ENCODE peak calls at places on chromosomes 4 and X, in seven cellular contexts. One of them, this sample, is unnamed.

GRCh38 chr4:151921811-151922210 is 161.0 kb upstream of the GATB start:
- DNase-seq in hepatic stellate cell: no peak
- DNase-seq in naive B cell: no peak
- DNase-seq in fibroblast of mammary gland: peak
- DNase-seq in NCI-H1694: no peak
- DNase-seq in CD4-positive, CD25-positive, alpha-beta regulatory T cell: no peak
- DNase-seq in stimulated activated CD4-positive, alpha-beta T cell treated with anti-CD3 and anti-CD28 coated beads, Interleukin-2, amount 100 ng/mL, for 48 hours: no peak
- DNase-seq in this sample: no peak

GRCh38 chrX:132984058-132984650 is 25.7 kb upstream of the HS6ST2 start:
- DNase-seq in hepatic stellate cell: no peak
- DNase-seq in naive B cell: no peak
- DNase-seq in fibroblast of mammary gland: no peak
- DNase-seq in NCI-H1694: no peak
- DNase-seq in CD4-positive, CD25-positive, alpha-beta regulatory T cell: no peak
- DNase-seq in stimulated activated CD4-positive, alpha-beta T cell treated with anti-CD3 and anti-CD28 coated beads, Interleukin-2, amount 100 ng/mL, for 48 hours: no peak
- DNase-seq in this sample: no peak

GRCh38 chrX:77622233-77622632 is 163.8 kb downstream of the ATRX start:
- DNase-seq in hepatic stellate cell: no peak
- DNase-seq in naive B cell: no peak
- DNase-seq in fibroblast of mammary gland: peak
- DNase-seq in NCI-H1694: no peak
- DNase-seq in CD4-positive, CD25-positive, alpha-beta regulatory T cell: no peak
- DNase-seq in stimulated activated CD4-positive, alpha-beta T cell treated with anti-CD3 and anti-CD28 coated beads, Interleukin-2, amount 100 ng/mL, for 48 hours: no peak
- DNase-seq in this sample: no peak

GRCh38 chr4:5198586-5198985 is 147.3 kb downstream of the STK32B start:
- DNase-seq in hepatic stellate cell: no peak
- DNase-seq in naive B cell: no peak
- DNase-seq in fibroblast of mammary gland: no peak
- DNase-seq in NCI-H1694: no peak
- DNase-seq in CD4-positive, CD25-positive, alpha-beta regulatory T cell: no peak
- DNase-seq in stimulated activated CD4-positive, alpha-beta T cell treated with anti-CD3 and anti-CD28 coated beads, Interleukin-2, amount 100 ng/mL, for 48 hours: no peak
- DNase-seq in this sample: no peak

GRCh38 chrX:153625271-153626024 is 21.6 kb upstream of the DUSP9 start:
- DNase-seq in hepatic stellate cell: no peak
- DNase-seq in naive B cell: no peak
- DNase-seq in fibroblast of mammary gland: no peak
- DNase-seq in NCI-H1694: no peak
- DNase-seq in CD4-positive, CD25-positive, alpha-beta regulatory T cell: no peak
- DNase-seq in stimulated activated CD4-positive, alpha-beta T cell treated with anti-CD3 and anti-CD28 coated beads, Interleukin-2, amount 100 ng/mL, for 48 hours: no peak
- DNase-seq in this sample: no peak

GRCh38 chr4:102438396-102438795 is 62.8 kb upstream of the NFKB1 start:
- DNase-seq in hepatic stellate cell: no peak
- DNase-seq in naive B cell: no peak
- DNase-seq in fibroblast of mammary gland: peak
- DNase-seq in NCI-H1694: no peak
- DNase-seq in CD4-positive, CD25-positive, alpha-beta regulatory T cell: no peak
- DNase-seq in stimulated activated CD4-positive, alpha-beta T cell treated with anti-CD3 and anti-CD28 coated beads, Interleukin-2, amount 100 ng/mL, for 48 hours: no peak
- DNase-seq in this sample: no peak

GRCh38 chr4:111398906-111399330 is 746.3 kb upstream of the FAM241A start:
- DNase-seq in hepatic stellate cell: no peak
- DNase-seq in naive B cell: no peak
- DNase-seq in fibroblast of mammary gland: peak
- DNase-seq in NCI-H1694: peak
- DNase-seq in CD4-positive, CD25-positive, alpha-beta regulatory T cell: no peak
- DNase-seq in stimulated activated CD4-positive, alpha-beta T cell treated with anti-CD3 and anti-CD28 coated beads, Interleukin-2, amount 100 ng/mL, for 48 hours: no peak
- DNase-seq in this sample: no peak

GRCh38 chr4:8525383-8526120 is 54.6 kb upstream of the GPR78 start:
- DNase-seq in hepatic stellate cell: peak
- DNase-seq in naive B cell: no peak
- DNase-seq in fibroblast of mammary gland: no peak
- DNase-seq in NCI-H1694: no peak
- DNase-seq in CD4-positive, CD25-positive, alpha-beta regulatory T cell: no peak
- DNase-seq in stimulated activated CD4-positive, alpha-beta T cell treated with anti-CD3 and anti-CD28 coated beads, Interleukin-2, amount 100 ng/mL, for 48 hours: no peak
- DNase-seq in this sample: no peak

GRCh38 chr4:73127839-73128448 is 58.4 kb upstream of the COX18 start:
- DNase-seq in hepatic stellate cell: peak
- DNase-seq in naive B cell: no peak
- DNase-seq in fibroblast of mammary gland: peak
- DNase-seq in NCI-H1694: no peak
- DNase-seq in CD4-positive, CD25-positive, alpha-beta regulatory T cell: peak
- DNase-seq in stimulated activated CD4-positive, alpha-beta T cell treated with anti-CD3 and anti-CD28 coated beads, Interleukin-2, amount 100 ng/mL, for 48 hours: no peak
- DNase-seq in this sample: no peak

GRCh38 chrX:23552289-23552688 is 115.0 kb upstream of the PRDX4 start:
- DNase-seq in hepatic stellate cell: no peak
- DNase-seq in naive B cell: no peak
- DNase-seq in fibroblast of mammary gland: no peak
- DNase-seq in NCI-H1694: no peak
- DNase-seq in CD4-positive, CD25-positive, alpha-beta regulatory T cell: no peak
- DNase-seq in stimulated activated CD4-positive, alpha-beta T cell treated with anti-CD3 and anti-CD28 coated beads, Interleukin-2, amount 100 ng/mL, for 48 hours: no peak
- DNase-seq in this sample: no peak

GRCh38 chr4:28386776-28387175 is 1526.1 kb downstream of the STIM2 start:
- DNase-seq in hepatic stellate cell: no peak
- DNase-seq in naive B cell: no peak
- DNase-seq in fibroblast of mammary gland: no peak
- DNase-seq in NCI-H1694: no peak
- DNase-seq in CD4-positive, CD25-positive, alpha-beta regulatory T cell: no peak
- DNase-seq in stimulated activated CD4-positive, alpha-beta T cell treated with anti-CD3 and anti-CD28 coated beads, Interleukin-2, amount 100 ng/mL, for 48 hours: no peak
- DNase-seq in this sample: no peak

GRCh38 chr4:38529189-38530115 is 134.5 kb upstream of the KLF3 start:
- DNase-seq in hepatic stellate cell: no peak
- DNase-seq in naive B cell: peak
- DNase-seq in fibroblast of mammary gland: no peak
- DNase-seq in NCI-H1694: no peak
- DNase-seq in CD4-positive, CD25-positive, alpha-beta regulatory T cell: peak
- DNase-seq in stimulated activated CD4-positive, alpha-beta T cell treated with anti-CD3 and anti-CD28 coated beads, Interleukin-2, amount 100 ng/mL, for 48 hours: peak
- DNase-seq in this sample: no peak

GRCh38 chr4:150078041-150078995 is at the start of gene DCLK2:
- DNase-seq in hepatic stellate cell: peak
- DNase-seq in naive B cell: peak
- DNase-seq in fibroblast of mammary gland: peak
- DNase-seq in NCI-H1694: peak
- DNase-seq in CD4-positive, CD25-positive, alpha-beta regulatory T cell: no peak
- DNase-seq in stimulated activated CD4-positive, alpha-beta T cell treated with anti-CD3 and anti-CD28 coated beads, Interleukin-2, amount 100 ng/mL, for 48 hours: no peak
- DNase-seq in this sample: no peak

GRCh38 chr4:958314-958665 is 15.1 kb downstream of the DGKQ start:
- DNase-seq in hepatic stellate cell: no peak
- DNase-seq in naive B cell: no peak
- DNase-seq in fibroblast of mammary gland: no peak
- DNase-seq in NCI-H1694: no peak
- DNase-seq in CD4-positive, CD25-positive, alpha-beta regulatory T cell: no peak
- DNase-seq in stimulated activated CD4-positive, alpha-beta T cell treated with anti-CD3 and anti-CD28 coated beads, Interleukin-2, amount 100 ng/mL, for 48 hours: no peak
- DNase-seq in this sample: no peak

GRCh38 chr4:57077550-57078311 is 32.5 kb downstream of the IGFBP7 start:
- DNase-seq in hepatic stellate cell: no peak
- DNase-seq in naive B cell: no peak
- DNase-seq in fibroblast of mammary gland: peak
- DNase-seq in NCI-H1694: no peak
- DNase-seq in CD4-positive, CD25-positive, alpha-beta regulatory T cell: no peak
- DNase-seq in stimulated activated CD4-positive, alpha-beta T cell treated with anti-CD3 and anti-CD28 coated beads, Interleukin-2, amount 100 ng/mL, for 48 hours: no peak
- DNase-seq in this sample: no peak

GRCh38 chrX:7574325-7574724 is 268.6 kb upstream of the VCX start:
- DNase-seq in hepatic stellate cell: no peak
- DNase-seq in naive B cell: no peak
- DNase-seq in fibroblast of mammary gland: peak
- DNase-seq in NCI-H1694: no peak
- DNase-seq in CD4-positive, CD25-positive, alpha-beta regulatory T cell: no peak
- DNase-seq in stimulated activated CD4-positive, alpha-beta T cell treated with anti-CD3 and anti-CD28 coated beads, Interleukin-2, amount 100 ng/mL, for 48 hours: no peak
- DNase-seq in this sample: no peak

GRCh38 chrX:100658936-100659335 is 14.9 kb downstream of the SRPX2 start:
- DNase-seq in hepatic stellate cell: no peak
- DNase-seq in naive B cell: no peak
- DNase-seq in fibroblast of mammary gland: no peak
- DNase-seq in NCI-H1694: peak
- DNase-seq in CD4-positive, CD25-positive, alpha-beta regulatory T cell: no peak
- DNase-seq in stimulated activated CD4-positive, alpha-beta T cell treated with anti-CD3 and anti-CD28 coated beads, Interleukin-2, amount 100 ng/mL, for 48 hours: no peak
- DNase-seq in this sample: no peak

GRCh38 chr4:176393306-176394013 is 73.7 kb downstream of the SPCS3 start:
- DNase-seq in hepatic stellate cell: no peak
- DNase-seq in naive B cell: no peak
- DNase-seq in fibroblast of mammary gland: no peak
- DNase-seq in NCI-H1694: no peak
- DNase-seq in CD4-positive, CD25-positive, alpha-beta regulatory T cell: no peak
- DNase-seq in stimulated activated CD4-positive, alpha-beta T cell treated with anti-CD3 and anti-CD28 coated beads, Interleukin-2, amount 100 ng/mL, for 48 hours: no peak
- DNase-seq in this sample: no peak

GRCh38 chrX:12118134-12118533 is 20.1 kb upstream of the FRMPD4 start:
- DNase-seq in hepatic stellate cell: no peak
- DNase-seq in naive B cell: no peak
- DNase-seq in fibroblast of mammary gland: no peak
- DNase-seq in NCI-H1694: no peak
- DNase-seq in CD4-positive, CD25-positive, alpha-beta regulatory T cell: no peak
- DNase-seq in stimulated activated CD4-positive, alpha-beta T cell treated with anti-CD3 and anti-CD28 coated beads, Interleukin-2, amount 100 ng/mL, for 48 hours: no peak
- DNase-seq in this sample: no peak

GRCh38 chr4:7158081-7158750 is 34.1 kb upstream of the SORCS2 start:
- DNase-seq in hepatic stellate cell: no peak
- DNase-seq in naive B cell: no peak
- DNase-seq in fibroblast of mammary gland: no peak
- DNase-seq in NCI-H1694: no peak
- DNase-seq in CD4-positive, CD25-positive, alpha-beta regulatory T cell: no peak
- DNase-seq in stimulated activated CD4-positive, alpha-beta T cell treated with anti-CD3 and anti-CD28 coated beads, Interleukin-2, amount 100 ng/mL, for 48 hours: no peak
- DNase-seq in this sample: no peak

GRCh38 chr4:154602404-154603020 is 9.9 kb downstream of the FGG start:
- DNase-seq in hepatic stellate cell: no peak
- DNase-seq in naive B cell: no peak
- DNase-seq in fibroblast of mammary gland: peak
- DNase-seq in NCI-H1694: no peak
- DNase-seq in CD4-positive, CD25-positive, alpha-beta regulatory T cell: no peak
- DNase-seq in stimulated activated CD4-positive, alpha-beta T cell treated with anti-CD3 and anti-CD28 coated beads, Interleukin-2, amount 100 ng/mL, for 48 hours: no peak
- DNase-seq in this sample: no peak

GRCh38 chrX:146934256-146934655 is 119.7 kb upstream of the CXorf51A start:
- DNase-seq in hepatic stellate cell: no peak
- DNase-seq in naive B cell: no peak
- DNase-seq in fibroblast of mammary gland: no peak
- DNase-seq in NCI-H1694: no peak
- DNase-seq in CD4-positive, CD25-positive, alpha-beta regulatory T cell: no peak
- DNase-seq in stimulated activated CD4-positive, alpha-beta T cell treated with anti-CD3 and anti-CD28 coated beads, Interleukin-2, amount 100 ng/mL, for 48 hours: no peak
- DNase-seq in this sample: no peak

GRCh38 chr4:181569553-181569952 is 673.6 kb upstream of the TENM3 start:
- DNase-seq in hepatic stellate cell: peak
- DNase-seq in naive B cell: no peak
- DNase-seq in fibroblast of mammary gland: peak
- DNase-seq in NCI-H1694: no peak
- DNase-seq in CD4-positive, CD25-positive, alpha-beta regulatory T cell: no peak
- DNase-seq in stimulated activated CD4-positive, alpha-beta T cell treated with anti-CD3 and anti-CD28 coated beads, Interleukin-2, amount 100 ng/mL, for 48 hours: no peak
- DNase-seq in this sample: no peak

GRCh38 chr4:169611157-169611556 is 1.2 kb downstream of the NEK1 start:
- DNase-seq in hepatic stellate cell: no peak
- DNase-seq in naive B cell: no peak
- DNase-seq in fibroblast of mammary gland: no peak
- DNase-seq in NCI-H1694: no peak
- DNase-seq in CD4-positive, CD25-positive, alpha-beta regulatory T cell: no peak
- DNase-seq in stimulated activated CD4-positive, alpha-beta T cell treated with anti-CD3 and anti-CD28 coated beads, Interleukin-2, amount 100 ng/mL, for 48 hours: no peak
- DNase-seq in this sample: no peak

GRCh38 chr4:8838911-8839431 is 32.7 kb downstream of the HMX1 start:
- DNase-seq in hepatic stellate cell: no peak
- DNase-seq in naive B cell: no peak
- DNase-seq in fibroblast of mammary gland: no peak
- DNase-seq in NCI-H1694: no peak
- DNase-seq in CD4-positive, CD25-positive, alpha-beta regulatory T cell: no peak
- DNase-seq in stimulated activated CD4-positive, alpha-beta T cell treated with anti-CD3 and anti-CD28 coated beads, Interleukin-2, amount 100 ng/mL, for 48 hours: no peak
- DNase-seq in this sample: no peak

GRCh38 chr4:52260507-52261302 is 209.6 kb downstream of the SPATA18 start:
- DNase-seq in hepatic stellate cell: no peak
- DNase-seq in naive B cell: no peak
- DNase-seq in fibroblast of mammary gland: no peak
- DNase-seq in NCI-H1694: no peak
- DNase-seq in CD4-positive, CD25-positive, alpha-beta regulatory T cell: no peak
- DNase-seq in stimulated activated CD4-positive, alpha-beta T cell treated with anti-CD3 and anti-CD28 coated beads, Interleukin-2, amount 100 ng/mL, for 48 hours: no peak
- DNase-seq in this sample: no peak

GRCh38 chr4:152727784-152728183 is 48.0 kb upstream of the TMEM154 start:
- DNase-seq in hepatic stellate cell: no peak
- DNase-seq in naive B cell: no peak
- DNase-seq in fibroblast of mammary gland: no peak
- DNase-seq in NCI-H1694: no peak
- DNase-seq in CD4-positive, CD25-positive, alpha-beta regulatory T cell: no peak
- DNase-seq in stimulated activated CD4-positive, alpha-beta T cell treated with anti-CD3 and anti-CD28 coated beads, Interleukin-2, amount 100 ng/mL, for 48 hours: no peak
- DNase-seq in this sample: no peak

GRCh38 chrX:24014388-24015018 is 12.5 kb downstream of the KLHL15 start:
- DNase-seq in hepatic stellate cell: no peak
- DNase-seq in naive B cell: no peak
- DNase-seq in fibroblast of mammary gland: peak
- DNase-seq in NCI-H1694: no peak
- DNase-seq in CD4-positive, CD25-positive, alpha-beta regulatory T cell: peak
- DNase-seq in stimulated activated CD4-positive, alpha-beta T cell treated with anti-CD3 and anti-CD28 coated beads, Interleukin-2, amount 100 ng/mL, for 48 hours: peak
- DNase-seq in this sample: peak

GRCh38 chrX:1248381-1249061 is 20.1 kb upstream of the CSF2RA start:
- DNase-seq in hepatic stellate cell: no peak
- DNase-seq in naive B cell: no peak
- DNase-seq in fibroblast of mammary gland: no peak
- DNase-seq in NCI-H1694: no peak
- DNase-seq in CD4-positive, CD25-positive, alpha-beta regulatory T cell: peak
- DNase-seq in stimulated activated CD4-positive, alpha-beta T cell treated with anti-CD3 and anti-CD28 coated beads, Interleukin-2, amount 100 ng/mL, for 48 hours: no peak
- DNase-seq in this sample: no peak

GRCh38 chrX:56233682-56234081 is 1.5 kb downstream of the KLF8 start:
- DNase-seq in hepatic stellate cell: peak
- DNase-seq in naive B cell: peak
- DNase-seq in fibroblast of mammary gland: peak
- DNase-seq in NCI-H1694: no peak
- DNase-seq in CD4-positive, CD25-positive, alpha-beta regulatory T cell: peak
- DNase-seq in stimulated activated CD4-positive, alpha-beta T cell treated with anti-CD3 and anti-CD28 coated beads, Interleukin-2, amount 100 ng/mL, for 48 hours: no peak
- DNase-seq in this sample: no peak

This sample was measured in effector CD8-positive, alpha-beta T cell.